ENCODE peak calls at places on chromosomes 11 and 22, in eight cellular contexts. C, W, B, F, E, J, V and S are unnamed samples.

GRCh38 chr22:22894740-22895731 is 7.4 kb downstream of the IGLL5 start:
- DNase-seq in C (no peak), W (no peak), J (no peak), E (no peak), F (no peak), V (no peak), B (no peak), S (no peak)

GRCh38 chr22:46876357-46876934 is 114.0 kb downstream of the TBC1D22A start:
- DNase-seq in B (no peak), J (no peak), E (peak), W (no peak), C (no peak), V (no peak), F (no peak), S (no peak)

GRCh38 chr11:2259897-2260451 is 10.4 kb downstream of the ASCL2 start:
- DNase-seq in W (no peak), F (no peak), B (no peak), E (no peak), J (no peak), C (no peak), V (no peak), S (no peak)

GRCh38 chr11:112016088-112016764 is 9.0 kb upstream of the DLAT start:
- DNase-seq in B (no peak), C (peak), V (no peak), E (peak), W (peak), F (no peak), J (no peak), S (peak)

GRCh38 chr11:110317516-110317932 is 21.1 kb upstream of the RDX start:
- DNase-seq in B (no peak), W (peak), E (peak), V (peak), F (no peak), C (peak), J (no peak), S (no peak)

GRCh38 chr11:69295995-69296889 is 2.3 kb downstream of the MYEOV start:
- DNase-seq in E (peak), B (peak), W (peak), V (no peak), F (peak), C (peak), J (peak), S (peak)

GRCh38 chr11:18617688-18618340 is 16.3 kb downstream of the SPTY2D1 start:
- DNase-seq in F (no peak), V (no peak), J (no peak), C (peak), E (peak), B (no peak), W (peak), S (no peak)

GRCh38 chr11:75946531-75947530 is 131.8 kb downstream of the UVRAG start:
- DNase-seq in F (no peak), E (peak), J (no peak), B (no peak), V (peak), W (peak), C (peak), S (peak)

GRCh38 chr22:48955351-48956311 is 872.0 kb downstream of the BRD1 start:
- DNase-seq in W (no peak), V (no peak), F (no peak), E (no peak), J (no peak), B (no peak), C (no peak), S (no peak)

GRCh38 chr11:66240781-66241136 is 27.7 kb upstream of the RAB1B start:
- DNase-seq in J (no peak), C (no peak), B (no peak), W (no peak), V (no peak), F (no peak), E (no peak), S (no peak)

GRCh38 chr11:17543041-17543440 is 1.2 kb downstream of the USH1C start:
- DNase-seq in E (no peak), J (no peak), B (no peak), C (no peak), V (no peak), F (no peak), W (no peak), S (no peak)

GRCh38 chr22:47446331-47446730 is 683.9 kb downstream of the TBC1D22A start:
- DNase-seq in C (no peak), B (no peak), V (no peak), E (no peak), W (no peak), J (no peak), F (no peak), S (no peak)

GRCh38 chr11:80293293-80293692 is 852.5 kb upstream of the TENM4 start:
- DNase-seq in J (no peak), C (no peak), W (no peak), B (no peak), F (no peak), V (no peak), E (no peak), S (no peak)

GRCh38 chr22:37197451-37198289 is 9.6 kb upstream of the C1QTNF6 start:
- DNase-seq in E (peak), V (no peak), J (peak), C (peak), W (no peak), F (peak), B (no peak), S (no peak)

GRCh38 chr11:4924239-4924638 is at the start of gene OR51G1:
- DNase-seq in W (no peak), J (no peak), B (no peak), F (no peak), E (no peak), C (no peak), V (no peak), S (no peak)

GRCh38 chr11:63764712-63765631 is 3.6 kb downstream of the ZFTA start:
- DNase-seq in F (no peak), E (peak), J (peak), C (no peak), W (peak), V (peak), B (no peak), S (no peak)

GRCh38 chr11:33869511-33870422 is 22.1 kb downstream of the LMO2 start:
- DNase-seq in V (peak), C (peak), E (peak), B (peak), J (peak), W (peak), F (peak), S (no peak)

GRCh38 chr11:65386307-65387081 is at the start of gene FRMD8:
- DNase-seq in B (peak), J (peak), W (peak), C (peak), E (peak), F (peak), V (peak), S (no peak)

GRCh38 chr11:79325851-79326250 is 115.0 kb downstream of the TENM4 start:
- DNase-seq in C (no peak), E (no peak), F (no peak), B (no peak), J (no peak), V (no peak), W (no peak), S (no peak)

GRCh38 chr22:44179989-44180705 is 578 bp upstream of the PARVG start:
- DNase-seq in C (no peak), W (no peak), B (no peak), V (no peak), E (no peak), F (no peak), J (peak), S (no peak)

GRCh38 chr11:46541593-46542371 is 52.0 kb downstream of the AMBRA1 start:
- DNase-seq in E (no peak), F (peak), B (no peak), V (peak), J (no peak), W (no peak), C (no peak), S (no peak)

GRCh38 chr11:20599424-20600346 is at the start of gene SLC6A5:
- DNase-seq in B (peak), V (peak), W (peak), C (peak), F (no peak), J (no peak), E (peak), S (peak)

GRCh38 chr11:35661539-35661938 is 1.0 kb upstream of the TRIM44 start:
- DNase-seq in C (no peak), F (no peak), J (no peak), V (no peak), B (no peak), W (no peak), E (no peak), S (no peak)

GRCh38 chr11:94171693-94172440 is 43.2 kb downstream of the PANX1 start:
- DNase-seq in C (peak), F (peak), J (no peak), W (peak), E (peak), V (peak), B (peak), S (no peak)

GRCh38 chr11:8792636-8793035 is 110.0 kb downstream of the RPL27A start:
- DNase-seq in B (no peak), V (no peak), J (no peak), E (no peak), F (no peak), W (peak), C (no peak), S (no peak)

GRCh38 chr22:35354068-35354467 is 26.8 kb upstream of the HMOX1 start:
- DNase-seq in J (peak), B (no peak), W (no peak), C (no peak), V (no peak), F (no peak), E (no peak), S (no peak)

GRCh38 chr11:16745950-16746349 is 7.5 kb downstream of the C11orf58 start:
- DNase-seq in F (no peak), V (no peak), E (no peak), W (no peak), J (no peak), B (no peak), C (no peak), S (no peak)

GRCh38 chr11:15123849-15124248 is 9.1 kb downstream of the INSC start:
- DNase-seq in E (peak), W (peak), B (no peak), C (peak), F (no peak), J (no peak), V (no peak), S (peak)

GRCh38 chr22:36644333-36644757 is 59.2 kb downstream of the CACNG2 start:
- DNase-seq in V (peak), E (peak), J (no peak), C (peak), F (no peak), W (peak), B (peak), S (peak)

GRCh38 chr11:120400564-120401364 is 64.6 kb downstream of the ARHGEF12 start:
- DNase-seq in J (no peak), B (no peak), V (peak), E (peak), F (no peak), C (peak), W (peak), S (peak)

GRCh38 chr11:18204771-18205170 is 31.8 kb downstream of the SAA4 start:
- DNase-seq in E (no peak), B (no peak), C (no peak), J (no peak), V (no peak), W (no peak), F (no peak), S (no peak)

GRCh38 chr22:46183733-46184132 is 33.4 kb downstream of the PPARA start:
- DNase-seq in C (no peak), F (no peak), W (no peak), B (no peak), E (no peak), V (no peak), J (no peak), S (no peak)

GRCh38 chr22:41885116-41885515 is 29.8 kb downstream of the SHISA8 start:
- DNase-seq in V (no peak), F (no peak), J (no peak), E (no peak), W (no peak), C (no peak), B (no peak), S (no peak)

GRCh38 chr11:115716577-115717214 is 212.5 kb upstream of the CADM1 start:
- DNase-seq in V (peak), F (no peak), W (peak), C (no peak), B (no peak), E (no peak), J (no peak), S (no peak)

GRCh38 chr11:117679464-117679863 is 117.6 kb downstream of the DSCAML1 start:
- DNase-seq in B (no peak), E (no peak), V (no peak), J (no peak), C (no peak), W (no peak), F (no peak), S (no peak)

GRCh38 chr22:50699001-50699753 is 26.6 kb downstream of the SHANK3 start:
- DNase-seq in E (no peak), J (peak), B (no peak), F (peak), C (no peak), W (no peak), V (no peak), S (no peak)

GRCh38 chr11:2089536-2090165 is 49.5 kb downstream of the IGF2 start:
- DNase-seq in W (peak), C (peak), B (peak), F (peak), J (no peak), E (peak), V (no peak), S (no peak)

GRCh38 chr11:70398834-70399680 is 728 bp downstream of the CTTN start:
- DNase-seq in C (no peak), W (no peak), F (no peak), B (peak), J (no peak), E (no peak), V (no peak), S (no peak)
- H3K4me3 ChIP-seq in C (peak), W (peak), F (peak), B (peak), J (peak), E (peak), V (peak), S (peak)

DNA sequence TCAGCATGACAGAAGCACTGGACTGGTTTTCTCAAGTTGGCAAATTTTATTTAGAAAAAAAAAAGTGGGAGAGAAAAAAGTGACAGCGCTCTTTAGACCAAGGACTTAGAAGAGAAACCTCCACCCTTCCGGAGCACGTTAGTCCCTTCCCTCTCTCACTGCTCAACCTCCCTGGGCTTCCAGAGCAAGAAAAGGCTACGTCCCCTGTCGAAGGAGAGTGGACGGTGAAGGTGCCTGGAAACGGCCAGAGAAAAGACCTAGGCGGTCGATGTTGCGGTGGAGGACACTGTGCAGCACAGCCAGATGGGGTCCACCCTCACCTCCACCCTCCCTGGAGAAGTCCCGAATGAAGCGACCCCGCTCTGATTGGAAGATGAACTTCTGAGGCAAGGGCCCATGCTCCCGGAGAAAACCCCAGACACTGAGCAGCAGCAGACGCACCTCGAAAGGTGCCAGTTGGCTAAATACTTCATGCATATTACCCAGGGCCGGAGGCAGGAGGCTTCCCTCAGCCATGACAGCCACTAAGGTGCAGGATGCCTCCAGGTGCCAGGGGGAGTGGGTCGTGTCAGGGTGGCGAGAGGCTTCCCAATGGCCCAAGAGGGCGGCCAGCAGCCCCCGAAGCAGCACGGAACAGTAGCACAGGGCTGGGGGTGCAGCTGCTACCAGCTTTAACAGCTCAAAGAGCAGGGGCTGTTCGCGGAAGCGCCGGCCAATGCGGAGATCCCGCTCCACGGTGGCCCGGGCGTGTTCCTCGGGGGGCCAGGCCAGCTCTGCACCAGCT is 604 bp upstream of the GANAB start:
- DNase-seq in V (no peak), F (no peak), B (no peak), J (peak), W (no peak), C (no peak), E (no peak), S (no peak)
- H3K4me3 ChIP-seq in V (peak), F (peak), B (peak), J (peak), W (peak), C (no peak), E (no peak), S (peak)

GRCh38 chr11:86230196-86230813 is 14.2 kb upstream of the EED start:
- DNase-seq in C (no peak), V (no peak), B (no peak), E (no peak), W (no peak), F (no peak), J (no peak), S (no peak)

GRCh38 chr11:86237267-86237804 is 7.2 kb upstream of the EED start:
- DNase-seq in J (no peak), E (no peak), C (no peak), W (no peak), B (no peak), V (no peak), F (no peak), S (no peak)

GRCh38 chr11:86232556-86232955 is 12.0 kb upstream of the EED start:
- DNase-seq in W (no peak), V (no peak), J (no peak), F (no peak), E (no peak), C (no peak), B (no peak), S (no peak)

GRCh38 chr11:86230921-86231320 is 13.6 kb upstream of the EED start:
- DNase-seq in J (no peak), E (no peak), B (no peak), V (no peak), W (no peak), C (no peak), F (no peak), S (no peak)

GRCh38 chr11:86234831-86235461 is 9.6 kb upstream of the EED start:
- DNase-seq in C (no peak), E (no peak), W (no peak), B (no peak), V (no peak), J (no peak), F (no peak), S (no peak)
- H3K4me3 ChIP-seq in C (no peak), E (no peak), W (no peak), B (no peak), V (no peak), J (no peak), F (no peak), S (no peak)

GRCh38 chr11:58768137-58768536 is 36.4 kb upstream of the GLYAT start:
- DNase-seq in W (no peak), E (no peak), V (no peak), F (no peak), C (no peak), J (no peak), B (no peak), S (no peak)

GRCh38 chr11:58765078-58765477 is 33.3 kb upstream of the GLYAT start:
- DNase-seq in J (no peak), W (no peak), C (no peak), B (no peak), V (no peak), E (no peak), F (no peak), S (no peak)

GRCh38 chr11:58762284-58763119 is 30.8 kb upstream of the GLYAT start:
- DNase-seq in C (no peak), B (no peak), E (no peak), W (no peak), J (no peak), F (no peak), V (no peak), S (no peak)

GRCh38 chr11:58757449-58757848 is 25.7 kb upstream of the GLYAT start:
- DNase-seq in W (no peak), V (no peak), E (no peak), C (no peak), F (no peak), J (no peak), B (no peak), S (no peak)

DNA sequence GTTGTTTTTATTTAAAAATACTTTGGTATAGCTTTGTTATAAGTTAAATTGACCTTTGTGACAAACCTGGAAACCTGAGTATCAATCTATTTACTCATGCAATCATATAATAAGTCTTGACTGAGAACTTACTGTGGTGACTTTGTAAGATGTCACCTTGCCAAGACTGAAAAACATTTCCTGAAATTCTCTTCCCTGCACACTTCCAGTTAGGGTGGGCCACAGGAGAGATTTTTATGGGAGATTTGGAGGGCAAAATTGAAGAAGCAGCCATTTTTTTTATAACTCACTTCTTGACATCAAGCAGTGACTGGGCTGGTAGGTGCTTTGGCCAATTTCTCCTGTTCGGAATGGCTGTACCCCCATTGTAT is 31.4 kb upstream of the GLYAT start:
- DNase-seq in C (no peak), E (no peak), J (no peak), W (no peak), V (no peak), B (no peak), F (no peak), S (no peak)
- H3K4me3 ChIP-seq in C (no peak), E (no peak), J (no peak), W (no peak), V (no peak), B (no peak), F (no peak), S (no peak)